ENCODE peak calls at places on chromosomes 7 and 10, in seven cellular contexts. H, Q, C, L, R, Y and J are unnamed samples.

GRCh38 chr10:115093286-115093775 is at the start of gene ATRNL1:
- DNase-seq in Y (peak; percentile 13), Q (no peak), C (no peak), L (peak; percentile 74), R (no peak), H (no peak), J (no peak)

GRCh38 chr7:1856161-1856965 is 186.3 kb downstream of the ELFN1 start:
- DNase-seq in C (no peak), Y (no peak), L (no peak), H (no peak), R (no peak), Q (no peak), J (no peak)

GRCh38 chr7:12130664-12131063 is 80.4 kb upstream of the TMEM106B start:
- DNase-seq in Q (no peak), H (peak; percentile 35), C (no peak), Y (no peak), R (no peak), L (no peak), J (peak; percentile 52)

GRCh38 chr7:92916751-92917369 is 80.5 kb upstream of the CDK6 start:
- DNase-seq in R (no peak), L (no peak), Y (no peak), H (peak; percentile 68), Q (peak; percentile 42), C (no peak), J (peak; percentile 74)

GRCh38 chr10:118957141-118957825 is 72.2 kb upstream of the NANOS1 start:
- DNase-seq in Q (no peak), Y (no peak), C (no peak), L (no peak), R (no peak), H (no peak), J (no peak)

GRCh38 chr10:43000651-43001426 is 76.0 kb upstream of the RET start:
- DNase-seq in H (no peak), R (no peak), L (no peak), C (no peak), Q (no peak), Y (no peak), J (no peak)

GRCh38 chr7:23117841-23118240 is 12.3 kb downstream of the KLHL7 start:
- DNase-seq in R (no peak), Y (no peak), C (no peak), Q (no peak), L (no peak), H (no peak), J (no peak)

GRCh38 chr7:33087356-33087755 is 21.8 kb downstream of the RP9 start:
- DNase-seq in Y (no peak), C (no peak), Q (no peak), H (no peak), L (no peak), R (no peak), J (no peak)

GRCh38 chr7:100156331-100157068 is 2.0 kb downstream of the TRAPPC14 start:
- DNase-seq in L (peak; percentile 47), Y (no peak), H (no peak), C (no peak), Q (no peak), R (no peak), J (no peak)

GRCh38 chr10:83801983-83802382 is 337.3 kb upstream of the GHITM start:
- DNase-seq in L (no peak), Y (no peak), H (no peak), R (no peak), Q (no peak), C (no peak), J (no peak)

GRCh38 chr7:32479574-32480200 is 10.5 kb downstream of the LSM5 start:
- DNase-seq in Y (peak; percentile 24), H (peak; percentile 77), C (no peak), R (no peak), L (peak; percentile 49), Q (no peak), J (no peak)

GRCh38 chr7:141322355-141322754 is 228.9 kb upstream of the AGK start:
- DNase-seq in C (no peak), L (no peak), Q (no peak), R (no peak), Y (no peak), H (no peak), J (no peak)

GRCh38 chr7:116584721-116585120 is 59.9 kb downstream of the CAV1 start:
- DNase-seq in Y (no peak), C (no peak), L (no peak), H (no peak), Q (no peak), R (no peak), J (no peak)

GRCh38 chr7:116782177-116782711 is 80.1 kb upstream of the CAPZA2 start:
- DNase-seq in L (no peak), Y (no peak), C (no peak), Q (peak; percentile 74), H (peak; percentile 74), R (no peak), J (no peak)

GRCh38 chr10:92848037-92848440 is 281 bp upstream of the EXOC6 start:
- DNase-seq in C (no peak), L (no peak), R (no peak), Q (no peak), H (no peak), Y (no peak), J (no peak)

GRCh38 chr7:4204530-4205165 is 477.4 kb upstream of the FOXK1 start:
- DNase-seq in R (no peak), Q (no peak), H (no peak), L (no peak), Y (no peak), C (no peak), J (no peak)

GRCh38 chr10:113476191-113476590 is 76.7 kb upstream of the HABP2 start:
- DNase-seq in R (no peak), H (no peak), L (no peak), Y (no peak), Q (no peak), C (no peak), J (no peak)

GRCh38 chr7:151080522-151081169 is at the start of gene FASTK:
- DNase-seq in Y (peak; percentile 90), R (peak; percentile 92), C (no peak), Q (peak; percentile 31), H (peak; percentile 87), L (peak; percentile 99), J (no peak)
- TF ChIP-seq CTCF in Y (no peak), R (no peak), C (no peak), Q (no peak), H (no peak), L (no peak), J (no peak)

DNA sequence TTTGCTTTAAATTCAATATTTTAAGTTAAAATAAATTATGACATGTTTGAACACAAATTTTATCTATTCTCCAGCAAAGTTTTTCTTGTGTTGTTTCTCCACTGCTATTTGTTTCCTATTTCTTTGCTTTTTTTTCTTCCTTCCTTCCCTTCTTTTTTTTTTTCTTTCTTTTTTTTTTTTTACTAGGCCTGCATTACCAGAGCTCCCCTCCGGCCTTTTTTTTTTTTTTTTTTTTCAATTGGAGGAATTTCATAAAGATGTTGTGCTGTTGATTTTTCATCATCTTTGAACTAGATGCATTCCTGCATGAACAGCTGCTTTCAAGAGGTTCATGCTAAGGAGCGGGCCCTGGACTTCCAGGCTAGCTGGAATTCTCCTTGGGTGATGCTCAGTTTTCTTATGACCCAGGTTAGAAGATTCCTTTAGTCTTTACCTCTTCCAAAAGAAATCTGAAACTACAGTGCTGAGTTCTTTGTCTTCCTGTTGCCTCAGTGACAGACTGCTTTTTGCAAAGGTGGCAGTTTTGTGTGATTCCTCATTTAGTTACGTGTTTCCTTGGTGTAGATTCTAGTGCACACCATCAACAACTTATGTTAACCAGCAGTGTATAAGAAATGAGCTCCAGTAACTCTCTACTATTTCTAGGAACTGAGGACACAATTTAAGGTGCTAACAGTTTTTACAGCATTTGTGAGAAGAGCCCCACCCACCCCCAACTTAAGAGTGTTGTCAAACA is 4.8 kb upstream of the CAMK1D start:
- DNase-seq in Y (no peak), C (no peak), Q (no peak), L (no peak), R (no peak), H (no peak), J (no peak)
- TF ChIP-seq CTCF in Y (no peak), C (no peak), Q (no peak), L (no peak), R (no peak), H (no peak), J (no peak)

DNA sequence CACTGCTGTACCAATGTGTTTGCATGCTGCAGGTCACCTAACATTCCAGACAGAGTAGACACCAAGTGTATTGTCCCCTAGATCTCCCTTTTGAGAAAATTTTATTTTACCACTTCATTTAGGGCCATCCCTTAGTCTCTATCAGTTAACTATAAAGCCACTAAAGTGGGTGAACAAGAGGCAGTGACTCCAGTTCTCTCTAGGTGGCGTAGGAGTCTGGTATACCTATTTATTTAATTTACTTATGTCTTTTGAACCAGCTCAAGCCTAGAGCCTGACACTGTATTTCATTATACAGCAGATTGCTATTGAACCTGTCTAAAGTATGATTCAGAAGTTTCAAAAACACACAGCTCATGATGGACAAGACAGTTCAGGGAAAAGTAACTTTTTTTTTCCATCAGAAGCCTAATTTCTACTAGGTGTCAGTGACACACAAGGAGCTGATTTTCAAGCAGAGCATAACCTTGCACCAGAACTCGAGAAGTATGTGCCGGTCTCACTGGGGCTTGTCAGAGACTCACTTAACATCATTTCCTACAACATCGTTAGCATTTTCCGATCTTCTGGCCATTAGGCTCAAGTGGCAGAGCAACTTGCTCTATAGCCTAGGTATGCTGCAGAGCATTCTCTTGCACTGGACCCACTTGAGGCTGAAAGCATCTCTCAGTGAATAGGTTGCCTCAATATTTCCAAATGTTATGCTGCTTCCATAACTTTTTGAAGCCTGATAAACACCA is 175.4 kb downstream of the CDC14C start:
- DNase-seq in Q (no peak), C (no peak), R (no peak), Y (no peak), H (no peak), L (no peak), J (no peak)
- TF ChIP-seq CTCF in Q (no peak), C (peak; percentile 41), R (no peak), Y (peak; percentile 18), H (no peak), L (no peak), J (peak; percentile 43)

GRCh38 chr10:59877191-59877671 is 29.1 kb downstream of the CCDC6 start:
- DNase-seq in H (peak; percentile 76), L (no peak), Y (no peak), C (no peak), Q (peak; percentile 5), R (no peak), J (no peak)

GRCh38 chr10:59879363-59879935 is 26.9 kb downstream of the CCDC6 start:
- DNase-seq in Y (no peak), Q (no peak), H (no peak), C (no peak), R (no peak), L (no peak), J (no peak)

GRCh38 chr10:59880019-59880717 is 26.2 kb downstream of the CCDC6 start:
- DNase-seq in L (no peak), H (no peak), Y (no peak), C (no peak), R (no peak), Q (no peak), J (no peak)

GRCh38 chr10:59878289-59878688 is 28.1 kb downstream of the CCDC6 start:
- DNase-seq in R (no peak), H (no peak), Q (no peak), C (no peak), L (no peak), Y (no peak), J (no peak)

DNA sequence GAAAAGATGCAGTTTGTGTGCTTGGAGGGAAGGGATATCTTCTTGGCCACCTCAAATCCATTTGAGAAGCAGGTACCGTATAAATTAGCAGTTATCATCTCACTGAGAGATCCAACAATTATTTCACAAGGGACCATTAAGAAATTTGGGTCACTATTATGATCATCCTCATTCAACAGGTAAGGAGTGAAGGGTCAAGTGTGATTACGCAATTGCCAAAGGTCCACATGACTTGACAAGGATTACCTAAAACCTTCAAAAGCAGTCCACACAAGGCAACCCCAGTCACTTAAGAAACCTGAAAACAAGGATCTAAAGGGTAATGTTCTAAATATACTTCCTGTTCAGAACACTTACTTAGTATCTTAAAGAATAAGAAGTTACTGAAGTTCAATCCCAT is 27.4 kb downstream of the CCDC6 start:
- DNase-seq in C (no peak), L (no peak), Y (no peak), Q (no peak), H (no peak), R (no peak), J (no peak)
- TF ChIP-seq CTCF in C (no peak), L (no peak), Y (no peak), Q (no peak), H (no peak), R (no peak), J (no peak)